ENCODE peak calls at places on chromosomes 12 and 14, in four cellular contexts. E is cardiac muscle cell; L is stomach; O is activated CD8-positive, alpha-beta T cell treated with anti-CD3 and anti-CD28 coated beads for 36 hours. U is an unnamed sample.

GRCh38 chr12:53208877-53209463 is 1.9 kb upstream of the ITGB7 start:
- DNase-seq in E (no peak), L (no peak), O (peak), U (no peak)

GRCh38 chr14:31936100-31936499 is 141.0 kb upstream of the ARHGAP5 start:
- DNase-seq in E (no peak), L (no peak), O (no peak), U (peak)

GRCh38 chr12:49043856-49044258 is 16.7 kb downstream of the KMT2D start:
- DNase-seq in E (peak), L (peak), O (peak), U (peak)

GRCh38 chr12:112916270-112916669 is 9.5 kb downstream of the OAS1 start:
- DNase-seq in E (no peak), L (peak), O (no peak), U (no peak)

GRCh38 chr12:124369055-124369900 is 74.4 kb downstream of the RFLNA start:
- DNase-seq in E (no peak), L (peak), O (no peak), U (peak)

GRCh38 chr14:30521899-30522736 is 36.8 kb upstream of the G2E3 start:
- DNase-seq in E (peak), L (no peak), O (no peak), U (no peak)

GRCh38 chr14:41718477-41719166 is 111.9 kb downstream of the LRFN5 start:
- DNase-seq in E (no peak), L (no peak), O (no peak), U (no peak)

GRCh38 chr14:69701269-69701668 is 65.7 kb upstream of the SRSF5 start:
- DNase-seq in E (no peak), L (no peak), O (no peak), U (no peak)

GRCh38 chr12:3491938-3492867 is 1.2 kb downstream of the PRMT8 start:
- DNase-seq in E (peak), L (peak), O (peak), U (peak)

GRCh38 chr14:23437142-23438129 is 2.0 kb upstream of the MYH7 start:
- DNase-seq in E (no peak), L (no peak), O (no peak), U (no peak)

GRCh38 chr12:62537544-62537943 is 70.9 kb downstream of the MON2 start:
- DNase-seq in E (peak), L (peak), O (no peak), U (peak)

GRCh38 chr12:93316623-93316971 is 61.1 kb upstream of the NUDT4 start:
- DNase-seq in E (no peak), L (no peak), O (no peak), U (no peak)

GRCh38 chr14:99524091-99524661 is 43.0 kb downstream of the CCNK start:
- DNase-seq in E (no peak), L (peak), O (no peak), U (no peak)

GRCh38 chr12:111444706-111445310 is 39.1 kb downstream of the SH2B3 start:
- DNase-seq in E (peak), L (peak), O (peak), U (no peak)

GRCh38 chr14:75519826-75520692 is 2.2 kb upstream of the BATF start:
- DNase-seq in E (no peak), L (no peak), O (no peak), U (no peak)

GRCh38 chr12:62862259-62862881 is 72.6 kb downstream of the PPM1H start:
- DNase-seq in E (no peak), L (no peak), O (no peak), U (no peak)

GRCh38 chr14:91283666-91284065 is 39.2 kb upstream of the GPR68 start:
- DNase-seq in E (no peak), L (no peak), O (no peak), U (no peak)

GRCh38 chr12:108337235-108338223 is 1.6 kb downstream of the CMKLR1 start:
- DNase-seq in E (peak), L (no peak), O (peak), U (peak)

GRCh38 chr14:59195898-59196297 is 7.4 kb downstream of the DAAM1 start:
- DNase-seq in E (no peak), L (no peak), O (no peak), U (no peak)

GRCh38 chr12:80551897-80552296 is 107.9 kb downstream of the PTPRQ start:
- DNase-seq in E (no peak), L (no peak), O (no peak), U (peak)

GRCh38 chr12:45732250-45732649 is 2.7 kb downstream of the ARID2 start:
- DNase-seq in E (no peak), L (no peak), O (peak), U (no peak)

GRCh38 chr12:26937443-26937862 is 328 bp downstream of the INTS13 start:
- DNase-seq in E (no peak), L (no peak), O (no peak), U (no peak)

GRCh38 chr14:96368534-96368933 is 5.2 kb downstream of the GSKIP start:
- DNase-seq in E (no peak), L (no peak), O (no peak), U (no peak)

GRCh38 chr12:91618281-91618680 is 435.7 kb upstream of the DCN start:
- DNase-seq in E (no peak), L (no peak), O (no peak), U (no peak)

GRCh38 chr12:12919666-12920435 is 28.5 kb downstream of the GPRC5A start:
- DNase-seq in E (no peak), L (no peak), O (no peak), U (no peak)

GRCh38 chr14:55366271-55366670 is 45.4 kb downstream of the ATG14 start:
- DNase-seq in E (no peak), L (no peak), O (no peak), U (no peak)

GRCh38 chr14:100246809-100247428 is 8.0 kb downstream of the YY1 start:
- DNase-seq in E (peak), L (no peak), O (no peak), U (peak)

GRCh38 chr14:71574976-71575375 is 357.3 kb upstream of the RGS6 start:
- DNase-seq in E (peak), L (no peak), O (no peak), U (no peak)

GRCh38 chr14:41642402-41643195 is 35.9 kb downstream of the LRFN5 start:
- DNase-seq in E (no peak), L (no peak), O (no peak), U (no peak)

GRCh38 chr12:64232201-64232600 is 10.1 kb upstream of the KICS2 start:
- DNase-seq in E (no peak), L (no peak), O (no peak), U (no peak)

GRCh38 chr12:28313631-28314030 is 123.4 kb downstream of the CCDC91 start:
- DNase-seq in E (no peak), L (no peak), O (no peak), U (peak)

GRCh38 chr12:123384994-123385376 is 1.1 kb downstream of the KMT5A start:
- DNase-seq in E (no peak), L (no peak), O (no peak), U (no peak)

GRCh38 chr14:97783001-97783400 is 985.8 kb downstream of the VRK1 start:
- DNase-seq in E (no peak), L (no peak), O (no peak), U (no peak)
- TF ChIP-seq CTCF in E (no peak), L (no peak), O (no peak), U (no peak)

GRCh38 chr12:50287271-50287670 is 4.0 kb upstream of the LIMA1 start:
- DNase-seq in E (no peak), L (no peak), O (no peak), U (no peak)

GRCh38 chr12:50282581-50283229 is 615 bp downstream of the LIMA1 start:
- DNase-seq in E (no peak), L (no peak), O (no peak), U (no peak)

GRCh38 chr12:50283924-50284236 is 560 bp upstream of the LIMA1 start:
- DNase-seq in E (peak), L (no peak), O (peak), U (no peak)

GRCh38 chr12:50285253-50285652 is 1.9 kb upstream of the LIMA1 start:
- DNase-seq in E (no peak), L (no peak), O (no peak), U (no peak)

GRCh38 chr12:50283230-50283923 is at the start of gene LIMA1:
- DNase-seq in E (peak), L (peak), O (peak), U (peak)
- TF ChIP-seq CTCF in E (no peak), L (no peak), O (peak), U (no peak)

GRCh38 chr12:65699251-65699650 is 125.0 kb upstream of the HMGA2 start:
- DNase-seq in E (no peak), L (no peak), O (no peak), U (no peak)
- TF ChIP-seq CTCF in E (peak), L (no peak), O (no peak), U (no peak)

DNA sequence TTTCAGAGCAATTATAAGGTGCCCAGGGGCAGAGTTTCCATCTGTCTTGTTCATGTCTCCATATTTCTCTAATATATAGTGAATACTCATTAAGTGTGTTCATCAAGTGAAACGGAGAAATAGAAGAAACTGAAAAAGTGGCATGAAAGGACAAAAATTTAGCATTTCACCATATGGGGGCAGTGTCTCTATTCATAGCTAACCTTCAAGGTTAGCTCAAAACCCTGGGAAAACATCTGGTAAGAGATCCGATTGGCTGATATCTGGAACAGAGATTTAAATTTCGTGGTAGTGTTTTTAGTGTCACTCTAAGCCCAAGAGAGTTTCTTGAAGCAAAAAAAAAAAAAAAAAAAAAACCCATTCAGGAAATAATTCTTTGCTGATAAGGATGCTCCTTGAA is 367.5 kb downstream of the DAD1 start:
- DNase-seq in E (no peak), L (no peak), O (no peak), U (peak)
- TF ChIP-seq CTCF in E (peak), L (no peak), O (no peak), U (no peak)

DNA sequence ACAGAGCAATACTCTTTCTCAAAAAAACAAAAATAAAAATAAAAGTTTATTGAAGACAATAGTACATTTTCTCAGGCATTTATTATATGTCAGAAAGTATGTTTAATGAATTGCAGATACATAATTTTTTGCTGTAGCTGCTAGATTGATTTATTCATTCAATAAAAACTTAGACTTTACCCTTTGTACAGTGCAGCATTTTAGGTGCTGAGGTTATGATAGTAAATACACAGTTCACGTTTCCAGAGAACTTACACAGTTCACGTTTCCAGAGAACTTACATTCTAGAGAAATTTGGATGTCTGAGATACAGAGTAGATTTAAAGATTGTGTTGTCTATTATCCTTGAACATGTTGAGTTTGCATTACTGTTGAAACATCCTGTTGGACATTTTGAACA is 25.3 kb downstream of the TMTC3 start:
- DNase-seq in E (no peak), L (no peak), O (no peak), U (no peak)
- TF ChIP-seq CTCF in E (no peak), L (no peak), O (no peak), U (no peak)

GRCh38 chr12:72057330-72057911 is 118.8 kb downstream of the TPH2 start:
- DNase-seq in E (peak), L (no peak), O (no peak), U (peak)
- TF ChIP-seq CTCF in E (no peak), L (no peak), O (no peak), U (no peak)

GRCh38 chr12:121579190-121579791 is 1.5 kb downstream of the KDM2B start:
- DNase-seq in E (peak), L (peak), O (peak), U (no peak)
- TF ChIP-seq CTCF in E (no peak), L (no peak), O (no peak), U (no peak)

DNA sequence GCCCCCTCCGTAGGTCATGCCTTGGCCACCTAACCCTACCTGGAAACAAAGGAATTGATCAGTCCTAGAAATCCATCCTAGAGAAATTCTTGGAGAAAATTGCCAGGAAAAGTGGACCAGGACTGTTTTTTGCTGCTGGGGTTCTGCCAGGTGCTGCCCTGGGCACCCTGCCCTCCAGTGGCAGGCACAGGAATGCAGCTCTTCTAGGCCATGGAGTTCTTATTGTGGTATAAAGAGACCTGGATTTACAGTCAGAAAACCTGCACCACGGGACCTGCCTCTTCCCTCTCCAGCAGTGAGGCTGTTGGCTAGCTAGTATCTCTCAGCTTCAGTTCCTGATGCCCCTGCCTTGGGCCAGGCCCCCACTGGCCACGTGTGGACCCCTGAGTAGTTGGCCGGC is 59.7 kb downstream of the SLC24A4 start:
- DNase-seq in E (no peak), L (no peak), O (no peak), U (peak)
- TF ChIP-seq CTCF in E (peak), L (no peak), O (no peak), U (peak)

U was measured in Calu3.